ENCODE peak calls at places on chromosomes 4 and X, in eight cellular contexts. G is cardiac muscle cell, T is dermis microvascular lymphatic vessel endothelial cell, X is neural crest cell, K is AG20443, O is uterus, E is head of caudate nucleus, H is EH. V is an unnamed sample.

GRCh38 chr4:133866328-133866699 is 335.3 kb downstream of the PABPC4L start:
- DNase-seq in E (no peak), X (no peak), T (no peak), O (no peak), G (peak), H (no peak), K (no peak), V (no peak)

GRCh38 chrX:120111611-120112010 is 4.1 kb downstream of the RHOXF1 start:
- DNase-seq in G (no peak), O (no peak), H (no peak), E (no peak), K (no peak), X (no peak), T (no peak), V (no peak)

GRCh38 chr4:86556791-86557415 is 37.2 kb upstream of the PTPN13 start:
- DNase-seq in E (no peak), O (no peak), G (no peak), T (no peak), X (no peak), K (no peak), H (peak), V (no peak)

GRCh38 chr4:24794111-24794860 is 1.1 kb upstream of the SOD3 start:
- DNase-seq in T (no peak), X (no peak), K (peak), O (peak), H (peak), E (no peak), G (peak), V (no peak)

GRCh38 chrX:150983526-150984163 is 510 bp downstream of the HMGB3 start:
- DNase-seq in E (no peak), X (no peak), O (no peak), H (no peak), T (peak), G (no peak), K (peak), V (no peak)

GRCh38 chrX:131288738-131289511 is at the start of gene IGSF1:
- DNase-seq in O (peak), H (no peak), X (peak), K (peak), E (peak), T (no peak), G (peak), V (no peak)

GRCh38 chr4:26272654-26273307 is 48.0 kb upstream of the RBPJ start:
- DNase-seq in T (no peak), K (no peak), H (no peak), X (no peak), O (no peak), G (no peak), E (no peak), V (no peak)

GRCh38 chrX:106802063-106802387 is 448 bp upstream of the TBC1D8B start:
- DNase-seq in O (no peak), H (no peak), T (peak), X (no peak), K (peak), E (no peak), G (no peak), V (no peak)

GRCh38 chrX:134932528-134933217 is 58.1 kb upstream of the SMIM10 start:
- DNase-seq in K (peak), O (no peak), H (peak), G (peak), X (no peak), T (no peak), E (no peak), V (no peak)

GRCh38 chr4:19187104-19187503 is 1064.6 kb upstream of the SLIT2 start:
- DNase-seq in E (no peak), X (no peak), O (no peak), G (peak), T (no peak), K (no peak), H (peak), V (no peak)

GRCh38 chrX:154367474-154368308 is 6.7 kb downstream of the FLNA start:
- DNase-seq in H (no peak), T (no peak), K (no peak), E (no peak), X (no peak), O (no peak), G (no peak), V (no peak)

GRCh38 chrX:19225906-19226305 is 103.6 kb upstream of the ADGRG2 start:
- DNase-seq in H (peak), E (no peak), T (no peak), O (no peak), X (no peak), G (peak), K (peak), V (no peak)

GRCh38 chr4:98586231-98586630 is 72.2 kb downstream of the TSPAN5 start:
- DNase-seq in X (no peak), E (no peak), O (no peak), K (no peak), G (peak), T (no peak), H (no peak), V (no peak)

GRCh38 chr4:165398570-165398969 is 19.8 kb downstream of the CPE start:
- DNase-seq in H (peak), K (peak), E (no peak), X (peak), T (peak), G (peak), O (no peak), V (no peak)

GRCh38 chrX:74422576-74423288 is 1.4 kb downstream of the SLC16A2 start:
- DNase-seq in K (peak), G (peak), T (peak), H (peak), E (peak), X (peak), O (peak), V (no peak)

GRCh38 chrX:140507223-140507981 is 2.5 kb upstream of the SOX3 start:
- DNase-seq in K (no peak), G (no peak), H (no peak), O (no peak), T (no peak), E (no peak), X (no peak), V (no peak)

GRCh38 chr4:151540728-151541437 is 131.9 kb downstream of the FHIP1A start:
- DNase-seq in G (peak), X (no peak), K (peak), E (no peak), H (peak), O (peak), T (peak), V (no peak)

V was measured in T follicular helper cell.